ENCODE peak calls at places on chromosomes 13 and 19, in five cellular contexts. P, M, C, L and Y are unnamed samples.

GRCh38 chr19:48836089-48837017 is at the start of gene HSD17B14:
- DNase-seq in P (peak; percentile 83), M (peak; percentile 33), C (peak; percentile 17), L (peak; percentile 27), Y (no peak)

GRCh38 chr19:771332-771785 is 20.4 kb downstream of the MISP start:
- DNase-seq in P (no peak), M (peak; percentile 74), C (no peak), L (peak; percentile 68), Y (no peak)

GRCh38 chr19:50187937-50188336 is 15.5 kb upstream of the MYH14 start:
- DNase-seq in P (no peak), M (no peak), C (no peak), L (no peak), Y (no peak)

GRCh38 chr19:38142176-38143035 is 81.6 kb downstream of the DPF1 start:
- DNase-seq in P (no peak), M (peak; percentile 76), C (peak; percentile 18), L (peak; percentile 63), Y (no peak)

GRCh38 chr13:79385694-79386093 is 20.4 kb downstream of the RBM26 start:
- DNase-seq in P (no peak), M (no peak), C (no peak), L (peak; percentile 38), Y (no peak)

GRCh38 chr13:113426591-113426986 is 26.7 kb downstream of the ADPRHL1 start:
- DNase-seq in P (no peak), M (no peak), C (no peak), L (no peak), Y (no peak)

GRCh38 chr19:56291857-56292256 is 19.3 kb downstream of the EDDM13 start:
- DNase-seq in P (no peak), M (no peak), C (no peak), L (no peak), Y (no peak)

GRCh38 chr13:20824762-20825161 is 51.0 kb upstream of the EEF1AKMT1 start:
- DNase-seq in P (no peak), M (no peak), C (no peak), L (no peak), Y (no peak)

GRCh38 chr13:103229674-103230073 is 163.5 kb upstream of the SLC10A2 start:
- DNase-seq in P (no peak), M (no peak), C (no peak), L (no peak), Y (no peak)

GRCh38 chr13:20528451-20528850 is 2.8 kb upstream of the CRYL1 start:
- DNase-seq in P (no peak), M (no peak), C (no peak), L (no peak), Y (no peak)

GRCh38 chr13:51305558-51305957 is 33.9 kb upstream of the SERPINE3 start:
- DNase-seq in P (no peak), M (no peak), C (no peak), L (no peak), Y (no peak)

GRCh38 chr13:25819856-25820530 is 231.8 kb downstream of the SHISA2 start:
- DNase-seq in P (no peak), M (no peak), C (no peak), L (no peak), Y (no peak)

GRCh38 chr13:31896427-31896826 is 135.1 kb upstream of the FRY start:
- DNase-seq in P (no peak), M (no peak), C (peak; percentile 59), L (peak; percentile 68), Y (no peak)

GRCh38 chr13:73421310-73421912 is 362.6 kb downstream of the KLF5 start:
- DNase-seq in P (no peak), M (no peak), C (no peak), L (peak; percentile 33), Y (no peak)

GRCh38 chr13:50712882-50713281 is 130.6 kb downstream of the DLEU7 start:
- DNase-seq in P (no peak), M (no peak), C (no peak), L (no peak), Y (no peak)

GRCh38 chr19:41876847-41877489 is at the start of gene CD79A:
- DNase-seq in P (no peak), M (no peak), C (no peak), L (no peak), Y (no peak)

GRCh38 chr19:45250216-45250831 is 747 bp upstream of the MARK4 start:
- DNase-seq in P (no peak), M (no peak), C (no peak), L (no peak), Y (no peak)

GRCh38 chr19:29519146-29519545 is 6.6 kb upstream of the VSTM2B start:
- DNase-seq in P (no peak), M (no peak), C (no peak), L (no peak), Y (no peak)

GRCh38 chr13:87122551-87122950 is 548.6 kb upstream of the SLITRK5 start:
- DNase-seq in P (no peak), M (no peak), C (no peak), L (peak; percentile 8), Y (no peak)

GRCh38 chr13:26228080-26228479 is 6.0 kb upstream of the RNF6 start:
- DNase-seq in P (no peak), M (no peak), C (no peak), L (no peak), Y (no peak)

GRCh38 chr19:27966390-27966816 is 1246.5 kb downstream of the UQCRFS1 start:
- DNase-seq in P (no peak), M (no peak), C (no peak), L (peak; percentile 30), Y (no peak)

GRCh38 chr13:46622918-46623256 is 69.9 kb downstream of the LRCH1 start:
- DNase-seq in P (peak; percentile 91), M (no peak), C (peak; percentile 87), L (peak; percentile 83), Y (peak; percentile 42)

GRCh38 chr13:41465215-41465907 is 8.0 kb downstream of the RGCC start:
- DNase-seq in P (no peak), M (no peak), C (peak; percentile 89), L (peak; percentile 73), Y (no peak)

GRCh38 chr19:5558101-5558621 is 9.6 kb downstream of the TINCR start:
- DNase-seq in P (no peak), M (no peak), C (no peak), L (no peak), Y (no peak)

GRCh38 chr13:41909524-41909923 is 51.4 kb downstream of the VWA8 start:
- DNase-seq in P (no peak), M (no peak), C (no peak), L (no peak), Y (no peak)

GRCh38 chr13:79525458-79525857 is 44.5 kb downstream of the NDFIP2 start:
- DNase-seq in P (no peak), M (no peak), C (no peak), L (peak; percentile 59), Y (no peak)

GRCh38 chr13:99610702-99611289 is 109.5 kb downstream of the TM9SF2 start:
- DNase-seq in P (no peak), M (no peak), C (no peak), L (no peak), Y (no peak)
- TF ChIP-seq CTCF in P (no peak), M (peak; percentile 30), C (peak; percentile 5), L (peak; percentile 2), Y (no peak)

GRCh38 chr19:1849132-1849474 is 820 bp upstream of the REXO1 start:
- DNase-seq in P (no peak), M (no peak), C (no peak), L (no peak), Y (no peak)
- H3K4me3 ChIP-seq in P (no peak overlapping the region), M (no peak overlapping the region), C (no peak overlapping the region), L (no peak overlapping the region), Y (no peak overlapping the region)

DNA sequence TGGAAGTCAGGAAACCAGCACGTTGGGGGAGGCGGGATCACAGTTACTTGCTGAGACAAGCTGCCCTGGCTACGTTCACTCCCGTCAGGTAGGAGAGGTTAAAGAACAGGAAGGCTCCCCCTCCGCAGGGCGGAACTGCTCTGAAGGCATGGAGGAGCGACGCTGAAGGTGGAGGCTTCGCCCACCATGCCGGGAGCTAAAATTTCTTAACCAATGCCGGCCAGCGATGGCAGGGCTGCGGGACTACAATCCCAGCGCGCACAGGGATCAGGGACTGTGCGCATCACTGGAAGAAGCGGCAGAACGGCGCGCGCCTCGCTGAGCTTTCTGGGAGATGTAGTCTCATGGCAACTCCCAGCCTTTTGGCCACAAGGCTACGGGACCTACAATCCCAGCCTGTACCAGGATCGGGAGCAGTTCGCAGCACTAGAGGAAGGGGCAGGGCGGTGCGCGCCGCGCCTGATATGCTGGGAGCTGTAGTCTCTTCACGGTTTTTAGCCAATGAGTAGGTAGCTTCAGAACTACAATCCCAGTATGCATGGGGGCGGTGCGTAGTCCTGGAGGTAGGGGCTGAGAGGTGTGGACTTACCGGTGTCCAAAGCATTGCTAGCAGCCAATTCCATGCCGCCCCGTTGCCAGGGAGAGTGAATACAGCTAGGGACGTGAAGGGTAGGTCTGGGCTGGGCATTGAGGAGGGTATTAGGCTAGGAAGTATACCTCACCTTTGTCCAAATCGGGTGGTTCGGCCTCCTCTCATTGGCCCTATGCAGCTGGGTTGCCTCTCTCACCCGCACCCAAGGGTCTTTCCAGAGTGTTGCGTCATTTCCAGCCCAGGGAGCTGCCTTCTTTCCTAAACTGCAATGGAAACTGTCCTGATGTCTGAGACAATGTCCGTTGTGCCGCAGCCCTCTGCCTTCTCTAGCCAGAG is 12.8 kb upstream of the ZNF682 start:
- DNase-seq in P (peak; percentile 98), M (no peak), C (peak; percentile 94), L (peak; percentile 99), Y (peak; percentile 99)
- TF ChIP-seq CTCF in P (no peak), M (no peak), C (no peak), L (no peak), Y (no peak)

DNA sequence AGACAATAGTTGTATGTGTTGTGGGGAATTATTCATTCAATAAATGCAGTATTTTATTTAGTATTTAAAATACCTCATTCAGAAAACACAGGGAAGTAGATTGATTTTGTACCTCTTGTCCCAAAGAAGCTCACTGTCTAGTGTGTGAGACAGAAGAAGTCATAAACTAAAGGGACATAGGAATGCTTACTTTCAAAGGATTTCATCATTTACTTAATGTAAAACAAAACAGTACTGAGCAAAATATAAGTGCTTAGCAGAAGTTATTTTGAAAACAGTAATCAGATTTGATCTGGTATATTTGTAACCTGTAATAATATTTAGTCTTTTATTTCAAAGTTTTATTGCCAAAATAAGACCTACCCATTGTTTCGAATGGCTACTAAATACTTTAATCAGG is 117.9 kb downstream of the TDRD3 start:
- DNase-seq in P (no peak), M (no peak), C (no peak), L (no peak), Y (no peak)
- H3K4me3 ChIP-seq in P (no peak overlapping the region), M (no peak overlapping the region), C (no peak overlapping the region), L (no peak overlapping the region), Y (no peak overlapping the region)

GRCh38 chr19:13256918-13257317 is 106.7 kb downstream of the IER2 start:
- DNase-seq in P (no peak), M (no peak), C (no peak), L (no peak), Y (no peak)

GRCh38 chr19:13267131-13267530 is 116.9 kb downstream of the IER2 start:
- DNase-seq in P (no peak), M (no peak), C (no peak), L (no peak), Y (no peak)

GRCh38 chr19:13267889-13268288 is 117.7 kb downstream of the IER2 start:
- DNase-seq in P (no peak), M (no peak), C (no peak), L (no peak), Y (no peak)

GRCh38 chr19:13260883-13261653 is 110.9 kb downstream of the IER2 start:
- DNase-seq in P (no peak), M (peak; percentile 36), C (peak; percentile 90), L (peak; percentile 68), Y (peak; percentile 11)

GRCh38 chr19:13262450-13262849 is 112.2 kb downstream of the IER2 start:
- DNase-seq in P (no peak), M (peak; percentile 61), C (peak; percentile 33), L (peak; percentile 75), Y (peak; percentile 17)
- TF ChIP-seq CTCF in P (peak; percentile 51), M (peak; percentile 74), C (peak; percentile 45), L (peak; percentile 53), Y (peak; percentile 68)